ENCODE peak calls at places on chromosome 4, in four cellular contexts. U is HCT116, Z is neuronal stem cell, T is fibroblast of gingiva. O is an unnamed sample.
A peak's percentile ranks its signal among the peaks of the same experiment; 100 is the strongest.

GRCh38 chr4:76950052-76950845 is 697 bp downstream of the SEPTIN11 start:
- DNase-seq in U (no peak), Z (peak; percentile 44), T (peak; percentile 53), O (peak; percentile 48)

GRCh38 chr4:26522478-26522877 is 32.2 kb upstream of the CCKAR start:
- DNase-seq in Z (no peak), T (peak; percentile 7), U (no peak), O (peak; percentile 34)

GRCh38 chr4:53855886-53856260 is 208.5 kb downstream of the CHIC2 start:
- DNase-seq in U (no peak), T (peak; percentile 83), Z (no peak), O (peak; percentile 41)

GRCh38 chr4:113394730-113395530 is 345.5 kb downstream of the ANK2 start:
- DNase-seq in U (peak; percentile 82), Z (peak; percentile 79), T (peak; percentile 74), O (peak; percentile 48)

GRCh38 chr4:30610361-30610760 is 109.8 kb upstream of the PCDH7 start:
- DNase-seq in Z (no peak), T (no peak), U (no peak), O (no peak)

GRCh38 chr4:101284546-101284945 is 62.8 kb downstream of the PPP3CA start:
- DNase-seq in U (no peak), T (peak; percentile 48), Z (no peak), O (no peak)

GRCh38 chr4:107546637-107547036 is 173.4 kb downstream of the PAPSS1 start:
- DNase-seq in Z (no peak), U (no peak), T (no peak), O (no peak)

GRCh38 chr4:138875886-138876608 is 139.5 kb upstream of the NOCT start:
- DNase-seq in Z (no peak), U (peak; percentile 15), T (peak; percentile 10), O (peak; percentile 94)

GRCh38 chr4:53273726-53274125 is 92.1 kb downstream of the SCFD2 start:
- DNase-seq in T (peak; percentile 20), Z (no peak), U (no peak), O (no peak)

GRCh38 chr4:152112116-152112515 is 351.3 kb upstream of the GATB start:
- DNase-seq in U (no peak), T (no peak), Z (no peak), O (no peak)

GRCh38 chr4:61478340-61478739 is 278.2 kb downstream of the ADGRL3 start:
- DNase-seq in T (no peak), U (no peak), Z (no peak), O (no peak)

GRCh38 chr4:2066011-2066551 is 7.0 kb downstream of the NAT8L start:
- DNase-seq in T (no peak), U (no peak), Z (no peak), O (no peak)

GRCh38 chr4:87038837-87039715 is 104.3 kb downstream of the AFF1 start:
- DNase-seq in T (peak; percentile 60), Z (peak; percentile 80), U (no peak), O (peak; percentile 89)

GRCh38 chr4:87060957-87061356 is 126.1 kb downstream of the AFF1 start:
- DNase-seq in U (peak; percentile 56), Z (no peak), T (peak; percentile 40), O (no peak)

GRCh38 chr4:20020049-20020448 is 231.7 kb upstream of the SLIT2 start:
- DNase-seq in Z (no peak), U (no peak), T (no peak), O (peak; percentile 62)

GRCh38 chr4:140222175-140222574 is 68.2 kb upstream of the MAML3 start:
- DNase-seq in U (no peak), T (no peak), Z (no peak), O (no peak)

GRCh38 chr4:55865228-55865806 is 11.9 kb downstream of the EXOC1 start:
- DNase-seq in U (no peak), T (peak; percentile 39), Z (no peak), O (peak; percentile 27)

GRCh38 chr4:138390286-138390685 is 148.1 kb upstream of the SLC7A11 start:
- DNase-seq in U (no peak), Z (no peak), T (no peak), O (peak; percentile 25)

GRCh38 chr4:10926025-10926424 is 241.5 kb upstream of the CLNK start:
- DNase-seq in T (no peak), Z (peak; percentile 59), U (no peak), O (no peak)

GRCh38 chr4:89539374-89539773 is 231.8 kb upstream of the GPRIN3 start:
- DNase-seq in T (peak; percentile 64), Z (no peak), U (no peak), O (no peak)

GRCh38 chr4:178264001-178264400 is 821.8 kb upstream of the AGA start:
- DNase-seq in Z (no peak), T (no peak), U (no peak), O (no peak)

GRCh38 chr4:107897823-107898222 is 33.5 kb upstream of the CYP2U1 start:
- DNase-seq in U (no peak), T (no peak), Z (no peak), O (no peak)

GRCh38 chr4:71206763-71207162 is 132.1 kb upstream of the SLC4A4 start:
- DNase-seq in Z (no peak), T (no peak), U (no peak), O (no peak)

GRCh38 chr4:38160487-38161207 is 200.4 kb downstream of the PTTG2 start:
- DNase-seq in T (peak; percentile 96), Z (peak; percentile 15), U (peak; percentile 88), O (peak; percentile 89)

GRCh38 chr4:185235480-185236154 is 26.2 kb downstream of the SNX25 start:
- DNase-seq in U (no peak), T (no peak), Z (no peak), O (peak; percentile 87)

O was measured in trophoblast cell.